ENCODE peak calls at places on chromosomes 16 and 17, in five cellular contexts. X, I, W, D and H are unnamed samples.

GRCh38 chr17:29560306-29560705 is 6.5 kb downstream of the ABHD15 start:
- DNase-seq in D (no peak), X (no peak), I (no peak), W (no peak), H (no peak)

GRCh38 chr17:46013502-46014165 is 14.6 kb downstream of the STH start:
- DNase-seq in W (no peak), X (no peak), I (peak), D (no peak), H (no peak)

GRCh38 chr16:28876973-28877641 is 1.2 kb upstream of the ATP2A1 start:
- DNase-seq in X (no peak), D (no peak), I (no peak), W (no peak), H (no peak)

GRCh38 chr16:88706965-88707871 is 915 bp downstream of the CTU2 start:
- DNase-seq in X (no peak), W (no peak), I (peak), D (no peak), H (no peak)

GRCh38 chr16:28188085-28188916 is 23.5 kb downstream of the XPO6 start:
- DNase-seq in X (no peak), I (no peak), W (no peak), D (no peak), H (no peak)

GRCh38 chr17:29237476-29238132 is 9.1 kb upstream of the CRYBA1 start:
- DNase-seq in I (peak), D (no peak), X (no peak), W (no peak), H (no peak)

GRCh38 chr17:74464730-74465377 is 1.6 kb upstream of the CD300A start:
- DNase-seq in X (no peak), W (no peak), D (no peak), I (no peak), H (no peak)

GRCh38 chr16:74252329-74252728 is 44.3 kb upstream of the PSMD7 start:
- DNase-seq in D (no peak), I (no peak), X (no peak), W (no peak), H (no peak)

GRCh38 chr17:10105513-10106001 is 92.8 kb downstream of the GAS7 start:
- DNase-seq in W (no peak), X (no peak), I (peak), D (no peak), H (no peak)

GRCh38 chr17:81532490-81533287 is 4.5 kb downstream of the FSCN2 start:
- DNase-seq in X (no peak), D (no peak), I (no peak), W (no peak), H (no peak)

GRCh38 chr16:66254751-66255150 is 111.7 kb upstream of the CDH5 start:
- DNase-seq in I (peak), D (no peak), X (no peak), W (no peak), H (no peak)

GRCh38 chr17:82249896-82250581 is 21.2 kb downstream of the SLC16A3 start:
- DNase-seq in D (no peak), I (no peak), X (no peak), W (no peak), H (no peak)

GRCh38 chr16:14013571-14014283 is 57.4 kb upstream of the MRTFB start:
- DNase-seq in X (peak), W (no peak), I (peak), D (no peak), H (no peak)

GRCh38 chr17:80005360-80006338 is 30.0 kb downstream of the TBC1D16 start:
- DNase-seq in X (peak), D (peak), W (peak), I (peak), H (peak)

GRCh38 chr16:87731607-87732006 is 34.2 kb downstream of the KLHDC4 start:
- DNase-seq in X (no peak), I (no peak), W (no peak), D (no peak), H (no peak)

GRCh38 chr16:70804153-70804728 is 3.3 kb upstream of the VAC14 start:
- DNase-seq in W (no peak), D (no peak), X (no peak), I (peak), H (no peak)

GRCh38 chr17:6377906-6378305 is 57.0 kb downstream of the AIPL1 start:
- DNase-seq in W (no peak), I (no peak), X (no peak), D (no peak), H (no peak)

GRCh38 chr17:6376901-6377300 is 58.0 kb downstream of the AIPL1 start:
- DNase-seq in X (no peak), I (no peak), W (no peak), D (no peak), H (no peak)

GRCh38 chr17:6374271-6374691 is 60.6 kb downstream of the AIPL1 start:
- DNase-seq in I (no peak), W (no peak), D (no peak), X (no peak), H (no peak)

GRCh38 chr17:6374761-6375312 is 60.1 kb downstream of the AIPL1 start:
- DNase-seq in W (no peak), I (peak), D (no peak), X (no peak), H (no peak)
- H3K27ac ChIP-seq in W (no peak), I (no peak), D (no peak), X (no peak), H (no peak)

DNA sequence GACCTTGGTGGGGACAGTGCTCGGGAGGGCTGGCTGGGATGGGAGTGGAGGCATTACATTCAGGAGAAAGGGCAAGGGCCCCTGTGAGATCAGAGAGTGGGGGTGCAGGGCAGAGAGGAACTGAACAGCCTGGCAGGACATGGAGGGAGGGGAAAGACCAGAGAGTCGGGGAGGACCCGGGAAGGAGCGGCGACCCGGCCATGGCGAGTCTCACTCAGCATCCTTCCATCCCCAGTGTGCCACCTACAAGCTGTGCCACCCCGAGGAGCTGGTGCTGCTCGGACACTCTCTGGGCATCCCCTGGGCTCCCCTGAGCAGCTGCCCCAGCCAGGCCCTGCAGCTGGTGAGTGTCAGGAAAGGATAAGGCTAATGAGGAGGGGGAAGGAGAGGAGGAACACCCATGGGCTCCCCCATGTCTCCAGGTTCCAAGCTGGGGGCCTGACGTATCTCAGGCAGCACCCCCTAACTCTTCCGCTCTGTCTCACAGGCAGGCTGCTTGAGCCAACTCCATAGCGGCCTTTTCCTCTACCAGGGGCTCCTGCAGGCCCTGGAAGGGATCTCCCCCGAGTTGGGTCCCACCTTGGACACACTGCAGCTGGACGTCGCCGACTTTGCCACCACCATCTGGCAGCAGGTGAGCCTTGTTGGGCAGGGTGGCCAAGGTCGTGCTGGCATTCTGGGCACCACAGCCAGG is 905 bp downstream of the CSF3 start:
- DNase-seq in W (no peak), I (no peak), D (no peak), X (no peak), H (no peak)
- H3K27ac ChIP-seq in W (no peak), I (no peak), D (no peak), X (no peak), H (no peak)

GRCh38 chr17:63973930-63974593 is 1.3 kb upstream of the SCN4A start:
- DNase-seq in I (peak), X (no peak), W (no peak), D (no peak), H (no peak)
- H3K27ac ChIP-seq in I (peak), X (no peak), W (no peak), D (no peak), H (no peak)

GRCh38 chr16:17241264-17241835 is 229.4 kb downstream of the XYLT1 start:
- DNase-seq in W (no peak), X (no peak), I (no peak), D (no peak), H (no peak)

GRCh38 chr16:17246974-17247718 is 223.6 kb downstream of the XYLT1 start:
- DNase-seq in X (no peak), D (no peak), W (no peak), I (no peak), H (no peak)

GRCh38 chr16:17246577-17246885 is 224.2 kb downstream of the XYLT1 start:
- DNase-seq in X (no peak), D (no peak), I (no peak), W (no peak), H (no peak)

GRCh38 chr16:17244865-17245264 is 225.9 kb downstream of the XYLT1 start:
- DNase-seq in W (no peak), D (no peak), X (no peak), I (no peak), H (no peak)

DNA sequence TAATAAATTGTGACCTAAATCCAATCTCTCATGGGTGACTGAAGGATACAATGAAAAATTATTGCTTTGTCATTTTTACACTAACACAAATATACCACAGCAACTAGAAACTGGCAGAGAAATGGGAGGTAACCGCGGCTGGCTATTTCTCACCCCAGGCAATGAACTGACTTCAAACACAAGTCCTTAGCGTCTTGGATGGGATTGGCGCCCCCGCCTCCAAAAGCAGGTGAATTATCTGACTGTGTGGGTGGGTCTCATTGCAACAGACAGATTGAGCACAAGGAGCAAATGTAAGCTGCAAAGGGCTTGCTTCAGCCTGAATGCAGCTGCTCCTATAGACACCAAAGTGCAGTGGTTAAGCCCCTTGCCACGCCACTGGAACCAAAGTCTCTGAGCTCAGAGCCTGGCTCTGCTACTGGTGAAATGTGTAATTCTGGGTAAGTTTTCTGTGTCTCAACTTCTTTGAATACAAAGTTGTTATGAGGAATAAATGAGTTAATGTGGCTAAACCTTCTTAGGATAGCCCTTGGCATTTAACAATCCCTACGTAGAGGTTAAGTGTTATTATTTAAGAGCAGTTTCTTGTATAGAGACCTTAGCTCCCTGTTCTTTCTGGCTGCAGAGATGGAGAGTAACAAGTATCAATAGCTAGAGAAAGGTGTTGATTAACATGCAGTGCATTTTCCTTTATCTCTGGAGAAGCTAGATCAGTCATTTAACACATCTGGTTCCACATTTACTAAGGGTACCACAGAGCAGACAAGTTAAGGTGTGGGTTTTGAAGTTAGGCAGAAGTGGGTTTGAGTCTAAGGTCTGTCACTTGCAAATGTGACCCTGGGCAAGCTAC is 224.8 kb downstream of the XYLT1 start:
- DNase-seq in X (no peak), I (no peak), D (no peak), W (no peak), H (no peak)
- H3K27ac ChIP-seq in X (no peak), I (no peak), D (no peak), W (no peak), H (no peak)

GRCh38 chr17:49993423-49994037 is 1.5 kb downstream of the DLX3 start:
- DNase-seq in I (peak), W (no peak), D (no peak), X (peak), H (no peak)
- H3K27ac ChIP-seq in I (no peak), W (no peak), D (no peak), X (no peak), H (no peak)

DNA sequence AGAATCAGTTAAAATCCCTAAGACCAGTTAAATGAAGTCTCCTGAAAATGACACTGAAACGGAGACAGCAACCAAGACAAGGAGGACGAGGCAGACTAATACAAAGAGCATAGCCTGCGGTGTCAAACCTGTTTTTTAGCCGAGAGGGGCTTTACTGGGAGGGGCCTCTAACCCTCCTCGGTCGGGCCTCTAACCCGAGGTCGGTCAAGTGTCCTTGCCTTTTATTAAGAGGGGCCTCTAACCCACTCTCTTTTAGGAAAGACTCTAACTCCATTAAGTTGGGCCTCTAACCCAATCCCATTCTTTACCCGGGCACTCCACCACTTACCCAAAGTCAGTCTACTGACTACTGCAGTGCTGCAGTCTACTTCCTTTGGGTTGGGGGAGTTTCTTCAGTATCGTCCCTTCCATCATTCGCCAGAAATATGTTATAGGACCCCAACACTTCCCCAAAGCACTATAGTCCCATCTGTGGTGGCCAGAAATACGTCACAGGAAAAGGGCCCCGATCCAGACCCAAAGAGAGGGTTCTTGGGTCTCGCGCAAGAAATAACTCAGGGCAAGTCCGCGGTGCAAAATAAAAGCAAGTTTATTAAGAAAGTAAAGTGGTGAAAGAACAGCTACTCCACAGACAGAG is 39.2 kb upstream of the ARL4D start:
- DNase-seq in I (no peak), W (no peak), D (no peak), X (no peak), H (no peak)
- H3K27ac ChIP-seq in I (no peak), W (peak), D (peak), X (peak), H (no peak)